ENCODE peak calls at places on chromosomes 12 and 14, in six cellular contexts. One of them, this sample, is unnamed.

GRCh38 chr12:131829795-131830334 is 1.7 kb downstream of the MMP17 start:
- ATAC-seq in stimulated activated naive CD8-positive, alpha-beta T cell treated with anti-CD3 and anti-CD28 coated beads, Interleukin-15, amount 100 ng/mL, for 72 hours: no peak
- ATAC-seq in K562: no peak
- ATAC-seq in activated naive CD8-positive, alpha-beta T cell treated with anti-CD3 and anti-CD28 coated beads, Interleukin-2, amount 50 U/mL, for 24 hours: no peak
- ATAC-seq in upper lobe of right lung: no peak
- ATAC-seq in psoas muscle: peak; percentile 8
- ATAC-seq in this sample: peak; percentile 4

GRCh38 chr14:51929920-51930682 is 59.2 kb upstream of the RTRAF start:
- ATAC-seq in stimulated activated naive CD8-positive, alpha-beta T cell treated with anti-CD3 and anti-CD28 coated beads, Interleukin-15, amount 100 ng/mL, for 72 hours: no peak
- ATAC-seq in K562: no peak
- ATAC-seq in activated naive CD8-positive, alpha-beta T cell treated with anti-CD3 and anti-CD28 coated beads, Interleukin-2, amount 50 U/mL, for 24 hours: no peak
- ATAC-seq in upper lobe of right lung: no peak
- ATAC-seq in psoas muscle: no peak
- ATAC-seq in this sample: peak; percentile 11

GRCh38 chr12:129300011-129300410 is 446.7 kb downstream of the GLT1D1 start:
- ATAC-seq in stimulated activated naive CD8-positive, alpha-beta T cell treated with anti-CD3 and anti-CD28 coated beads, Interleukin-15, amount 100 ng/mL, for 72 hours: no peak
- ATAC-seq in K562: no peak
- ATAC-seq in activated naive CD8-positive, alpha-beta T cell treated with anti-CD3 and anti-CD28 coated beads, Interleukin-2, amount 50 U/mL, for 24 hours: no peak
- ATAC-seq in upper lobe of right lung: peak; percentile 34
- ATAC-seq in psoas muscle: no peak
- ATAC-seq in this sample: no peak

GRCh38 chr12:103208006-103208405 is 250.5 kb downstream of the ASCL1 start:
- ATAC-seq in stimulated activated naive CD8-positive, alpha-beta T cell treated with anti-CD3 and anti-CD28 coated beads, Interleukin-15, amount 100 ng/mL, for 72 hours: no peak
- ATAC-seq in K562: no peak
- ATAC-seq in activated naive CD8-positive, alpha-beta T cell treated with anti-CD3 and anti-CD28 coated beads, Interleukin-2, amount 50 U/mL, for 24 hours: no peak
- ATAC-seq in upper lobe of right lung: no peak
- ATAC-seq in psoas muscle: no peak
- ATAC-seq in this sample: no peak

GRCh38 chr14:54564799-54565235 is 2.1 kb upstream of the SAMD4A start:
- ATAC-seq in stimulated activated naive CD8-positive, alpha-beta T cell treated with anti-CD3 and anti-CD28 coated beads, Interleukin-15, amount 100 ng/mL, for 72 hours: peak; percentile 66
- ATAC-seq in K562: no peak
- ATAC-seq in activated naive CD8-positive, alpha-beta T cell treated with anti-CD3 and anti-CD28 coated beads, Interleukin-2, amount 50 U/mL, for 24 hours: peak; percentile 20
- ATAC-seq in upper lobe of right lung: no peak
- ATAC-seq in psoas muscle: no peak
- ATAC-seq in this sample: peak; percentile 39

GRCh38 chr12:204261-204678 is 9.7 kb downstream of the SLC6A12 start:
- ATAC-seq in stimulated activated naive CD8-positive, alpha-beta T cell treated with anti-CD3 and anti-CD28 coated beads, Interleukin-15, amount 100 ng/mL, for 72 hours: no peak
- ATAC-seq in K562: no peak
- ATAC-seq in activated naive CD8-positive, alpha-beta T cell treated with anti-CD3 and anti-CD28 coated beads, Interleukin-2, amount 50 U/mL, for 24 hours: no peak
- ATAC-seq in upper lobe of right lung: no peak
- ATAC-seq in psoas muscle: no peak
- ATAC-seq in this sample: no peak

GRCh38 chr12:46088040-46088439 is 97.7 kb upstream of the SCAF11 start:
- ATAC-seq in stimulated activated naive CD8-positive, alpha-beta T cell treated with anti-CD3 and anti-CD28 coated beads, Interleukin-15, amount 100 ng/mL, for 72 hours: no peak
- ATAC-seq in K562: no peak
- ATAC-seq in activated naive CD8-positive, alpha-beta T cell treated with anti-CD3 and anti-CD28 coated beads, Interleukin-2, amount 50 U/mL, for 24 hours: no peak
- ATAC-seq in upper lobe of right lung: no peak
- ATAC-seq in psoas muscle: no peak
- ATAC-seq in this sample: no peak

GRCh38 chr14:68951051-68951797 is 27.9 kb downstream of the ACTN1 start:
- ATAC-seq in stimulated activated naive CD8-positive, alpha-beta T cell treated with anti-CD3 and anti-CD28 coated beads, Interleukin-15, amount 100 ng/mL, for 72 hours: no peak
- ATAC-seq in K562: peak; percentile 53
- ATAC-seq in activated naive CD8-positive, alpha-beta T cell treated with anti-CD3 and anti-CD28 coated beads, Interleukin-2, amount 50 U/mL, for 24 hours: no peak
- ATAC-seq in upper lobe of right lung: peak; percentile 82
- ATAC-seq in psoas muscle: peak; percentile 40
- ATAC-seq in this sample: peak; percentile 37

GRCh38 chr12:42854208-42854607 is 264.7 kb upstream of the PRICKLE1 start:
- ATAC-seq in stimulated activated naive CD8-positive, alpha-beta T cell treated with anti-CD3 and anti-CD28 coated beads, Interleukin-15, amount 100 ng/mL, for 72 hours: no peak
- ATAC-seq in K562: no peak
- ATAC-seq in activated naive CD8-positive, alpha-beta T cell treated with anti-CD3 and anti-CD28 coated beads, Interleukin-2, amount 50 U/mL, for 24 hours: no peak
- ATAC-seq in upper lobe of right lung: no peak
- ATAC-seq in psoas muscle: no peak
- ATAC-seq in this sample: no peak

GRCh38 chr12:50351120-50352043 is 45.0 kb downstream of the FAM186A start:
- ATAC-seq in stimulated activated naive CD8-positive, alpha-beta T cell treated with anti-CD3 and anti-CD28 coated beads, Interleukin-15, amount 100 ng/mL, for 72 hours: no peak
- ATAC-seq in K562: peak; percentile 100
- ATAC-seq in activated naive CD8-positive, alpha-beta T cell treated with anti-CD3 and anti-CD28 coated beads, Interleukin-2, amount 50 U/mL, for 24 hours: no peak
- ATAC-seq in upper lobe of right lung: peak; percentile 62
- ATAC-seq in psoas muscle: no peak
- ATAC-seq in this sample: no peak

GRCh38 chr14:37143500-37143874 is 28.9 kb downstream of the SLC25A21 start:
- ATAC-seq in stimulated activated naive CD8-positive, alpha-beta T cell treated with anti-CD3 and anti-CD28 coated beads, Interleukin-15, amount 100 ng/mL, for 72 hours: no peak
- ATAC-seq in K562: no peak
- ATAC-seq in activated naive CD8-positive, alpha-beta T cell treated with anti-CD3 and anti-CD28 coated beads, Interleukin-2, amount 50 U/mL, for 24 hours: no peak
- ATAC-seq in upper lobe of right lung: no peak
- ATAC-seq in psoas muscle: no peak
- ATAC-seq in this sample: no peak

GRCh38 chr14:82009993-82010392 is 476.3 kb upstream of the SEL1L start:
- ATAC-seq in stimulated activated naive CD8-positive, alpha-beta T cell treated with anti-CD3 and anti-CD28 coated beads, Interleukin-15, amount 100 ng/mL, for 72 hours: no peak
- ATAC-seq in K562: no peak
- ATAC-seq in activated naive CD8-positive, alpha-beta T cell treated with anti-CD3 and anti-CD28 coated beads, Interleukin-2, amount 50 U/mL, for 24 hours: no peak
- ATAC-seq in upper lobe of right lung: no peak
- ATAC-seq in psoas muscle: no peak
- ATAC-seq in this sample: no peak

This sample was measured in activated T-helper 17 cell treated with anti-CD3 and anti-CD28 coated beads, Interleukin-2, amount 50 U/mL, for 72 hours.